ENCODE peak calls at places on chromosome 15, in eight cellular contexts. One of them, this sample, is unnamed.

GRCh38 chr15:69801132-69801531 is 296.6 kb downstream of the TLE3 start:
- DNase-seq in activated T-cell treated with anti-CD3 and anti-CD28 coated beads for 48 hours: no peak
- DNase-seq in cardiac fibroblast: no peak
- DNase-seq in activated naive CD8-positive, alpha-beta T cell treated with anti-CD3 and anti-CD28 coated beads for 36 hours: no peak
- DNase-seq in ELR: no peak
- DNase-seq in mammary epithelial cell: no peak
- DNase-seq in amniotic stem cell: no peak
- DNase-seq in heart left ventricle: no peak
- DNase-seq in this sample: no peak

GRCh38 chr15:66842710-66843441 is 140.8 kb downstream of the SMAD6 start:
- DNase-seq in cardiac fibroblast: peak; percentile 86
- DNase-seq in amniotic stem cell: peak; percentile 17
- DNase-seq in heart left ventricle: peak; percentile 88
- DNase-seq in activated T-cell treated with anti-CD3 and anti-CD28 coated beads for 48 hours: no peak
- DNase-seq in ELR: peak; percentile 77
- DNase-seq in activated naive CD8-positive, alpha-beta T cell treated with anti-CD3 and anti-CD28 coated beads for 36 hours: no peak
- DNase-seq in mammary epithelial cell: no peak
- DNase-seq in this sample: peak; percentile 53

GRCh38 chr15:41999290-42000285 is 21.3 kb downstream of the PLA2G4E start:
- DNase-seq in amniotic stem cell: no peak
- DNase-seq in mammary epithelial cell: no peak
- DNase-seq in activated naive CD8-positive, alpha-beta T cell treated with anti-CD3 and anti-CD28 coated beads for 36 hours: no peak
- DNase-seq in ELR: no peak
- DNase-seq in heart left ventricle: no peak
- DNase-seq in cardiac fibroblast: no peak
- DNase-seq in activated T-cell treated with anti-CD3 and anti-CD28 coated beads for 48 hours: no peak
- DNase-seq in this sample: no peak

GRCh38 chr15:49313650-49314049 is 109.4 kb upstream of the FGF7 start:
- DNase-seq in activated T-cell treated with anti-CD3 and anti-CD28 coated beads for 48 hours: no peak
- DNase-seq in activated naive CD8-positive, alpha-beta T cell treated with anti-CD3 and anti-CD28 coated beads for 36 hours: no peak
- DNase-seq in cardiac fibroblast: peak; percentile 70
- DNase-seq in mammary epithelial cell: peak; percentile 60
- DNase-seq in amniotic stem cell: peak; percentile 10
- DNase-seq in ELR: peak; percentile 67
- DNase-seq in heart left ventricle: no peak
- DNase-seq in this sample: peak; percentile 64

GRCh38 chr15:38899300-38899699 is 334.7 kb upstream of the RASGRP1 start:
- DNase-seq in ELR: peak; percentile 51
- DNase-seq in amniotic stem cell: no peak
- DNase-seq in heart left ventricle: no peak
- DNase-seq in activated naive CD8-positive, alpha-beta T cell treated with anti-CD3 and anti-CD28 coated beads for 36 hours: no peak
- DNase-seq in activated T-cell treated with anti-CD3 and anti-CD28 coated beads for 48 hours: no peak
- DNase-seq in cardiac fibroblast: peak; percentile 54
- DNase-seq in mammary epithelial cell: peak; percentile 80
- DNase-seq in this sample: no peak

GRCh38 chr15:67173015-67173414 is 81.4 kb downstream of the AAGAB start:
- DNase-seq in cardiac fibroblast: no peak
- DNase-seq in ELR: no peak
- DNase-seq in mammary epithelial cell: no peak
- DNase-seq in activated T-cell treated with anti-CD3 and anti-CD28 coated beads for 48 hours: no peak
- DNase-seq in heart left ventricle: no peak
- DNase-seq in activated naive CD8-positive, alpha-beta T cell treated with anti-CD3 and anti-CD28 coated beads for 36 hours: no peak
- DNase-seq in amniotic stem cell: no peak
- DNase-seq in this sample: no peak

GRCh38 chr15:99442268-99442897 is 123.4 kb upstream of the MEF2A start:
- DNase-seq in cardiac fibroblast: peak; percentile 97
- DNase-seq in amniotic stem cell: peak; percentile 82
- DNase-seq in heart left ventricle: peak; percentile 89
- DNase-seq in activated T-cell treated with anti-CD3 and anti-CD28 coated beads for 48 hours: no peak
- DNase-seq in activated naive CD8-positive, alpha-beta T cell treated with anti-CD3 and anti-CD28 coated beads for 36 hours: no peak
- DNase-seq in ELR: peak; percentile 66
- DNase-seq in mammary epithelial cell: peak; percentile 71
- DNase-seq in this sample: peak; percentile 97

GRCh38 chr15:35218215-35218614 is 133.1 kb upstream of the NANOGP8 start:
- DNase-seq in heart left ventricle: no peak
- DNase-seq in activated naive CD8-positive, alpha-beta T cell treated with anti-CD3 and anti-CD28 coated beads for 36 hours: no peak
- DNase-seq in ELR: no peak
- DNase-seq in cardiac fibroblast: no peak
- DNase-seq in mammary epithelial cell: no peak
- DNase-seq in amniotic stem cell: no peak
- DNase-seq in activated T-cell treated with anti-CD3 and anti-CD28 coated beads for 48 hours: no peak
- DNase-seq in this sample: no peak

GRCh38 chr15:92375057-92375456 is 18.6 kb upstream of the ST8SIA2 start:
- DNase-seq in cardiac fibroblast: no peak
- DNase-seq in heart left ventricle: no peak
- DNase-seq in mammary epithelial cell: peak; percentile 37
- DNase-seq in activated naive CD8-positive, alpha-beta T cell treated with anti-CD3 and anti-CD28 coated beads for 36 hours: no peak
- DNase-seq in activated T-cell treated with anti-CD3 and anti-CD28 coated beads for 48 hours: no peak
- DNase-seq in ELR: no peak
- DNase-seq in amniotic stem cell: no peak
- DNase-seq in this sample: no peak

GRCh38 chr15:22241451-22241850 is 161.1 kb downstream of the OR4M2 start:
- DNase-seq in activated T-cell treated with anti-CD3 and anti-CD28 coated beads for 48 hours: no peak
- DNase-seq in mammary epithelial cell: no peak
- DNase-seq in amniotic stem cell: no peak
- DNase-seq in cardiac fibroblast: no peak
- DNase-seq in activated naive CD8-positive, alpha-beta T cell treated with anti-CD3 and anti-CD28 coated beads for 36 hours: no peak
- DNase-seq in ELR: no peak
- DNase-seq in heart left ventricle: no peak
- DNase-seq in this sample: no peak

GRCh38 chr15:26892678-26893077 is 25.8 kb downstream of the GABRA5 start:
- DNase-seq in cardiac fibroblast: no peak
- DNase-seq in activated T-cell treated with anti-CD3 and anti-CD28 coated beads for 48 hours: no peak
- DNase-seq in ELR: no peak
- DNase-seq in activated naive CD8-positive, alpha-beta T cell treated with anti-CD3 and anti-CD28 coated beads for 36 hours: no peak
- DNase-seq in mammary epithelial cell: no peak
- DNase-seq in amniotic stem cell: no peak
- DNase-seq in heart left ventricle: no peak
- DNase-seq in this sample: no peak

GRCh38 chr15:99343836-99344551 is 92.7 kb downstream of the LRRC28 start:
- DNase-seq in amniotic stem cell: no peak
- DNase-seq in cardiac fibroblast: peak; percentile 26
- DNase-seq in mammary epithelial cell: no peak
- DNase-seq in ELR: no peak
- DNase-seq in activated T-cell treated with anti-CD3 and anti-CD28 coated beads for 48 hours: peak; percentile 15
- DNase-seq in heart left ventricle: peak; percentile 50
- DNase-seq in activated naive CD8-positive, alpha-beta T cell treated with anti-CD3 and anti-CD28 coated beads for 36 hours: peak; percentile 32
- DNase-seq in this sample: no peak

GRCh38 chr15:48149858-48150257 is 28.2 kb downstream of the MYEF2 start:
- DNase-seq in ELR: peak; percentile 91
- DNase-seq in cardiac fibroblast: peak; percentile 46
- DNase-seq in activated naive CD8-positive, alpha-beta T cell treated with anti-CD3 and anti-CD28 coated beads for 36 hours: no peak
- DNase-seq in amniotic stem cell: no peak
- DNase-seq in heart left ventricle: no peak
- DNase-seq in activated T-cell treated with anti-CD3 and anti-CD28 coated beads for 48 hours: no peak
- DNase-seq in mammary epithelial cell: peak; percentile 47
- DNase-seq in this sample: peak; percentile 34

GRCh38 chr15:63283126-63283525 is 5.7 kb downstream of the APH1B start:
- DNase-seq in cardiac fibroblast: no peak
- DNase-seq in heart left ventricle: peak; percentile 42
- DNase-seq in activated naive CD8-positive, alpha-beta T cell treated with anti-CD3 and anti-CD28 coated beads for 36 hours: no peak
- DNase-seq in activated T-cell treated with anti-CD3 and anti-CD28 coated beads for 48 hours: no peak
- DNase-seq in mammary epithelial cell: no peak
- DNase-seq in ELR: no peak
- DNase-seq in amniotic stem cell: no peak
- DNase-seq in this sample: no peak

GRCh38 chr15:51620647-51621046 is 1.9 kb downstream of the DMXL2 start:
- DNase-seq in amniotic stem cell: no peak
- DNase-seq in activated naive CD8-positive, alpha-beta T cell treated with anti-CD3 and anti-CD28 coated beads for 36 hours: no peak
- DNase-seq in heart left ventricle: no peak
- DNase-seq in ELR: no peak
- DNase-seq in activated T-cell treated with anti-CD3 and anti-CD28 coated beads for 48 hours: no peak
- DNase-seq in mammary epithelial cell: no peak
- DNase-seq in cardiac fibroblast: no peak
- DNase-seq in this sample: no peak

GRCh38 chr15:84811151-84811550 is 6.0 kb upstream of the ALPK3 start:
- DNase-seq in cardiac fibroblast: no peak
- DNase-seq in mammary epithelial cell: no peak
- DNase-seq in heart left ventricle: no peak
- DNase-seq in activated T-cell treated with anti-CD3 and anti-CD28 coated beads for 48 hours: no peak
- DNase-seq in activated naive CD8-positive, alpha-beta T cell treated with anti-CD3 and anti-CD28 coated beads for 36 hours: no peak
- DNase-seq in amniotic stem cell: no peak
- DNase-seq in ELR: no peak
- DNase-seq in this sample: no peak

GRCh38 chr15:75178171-75178937 is 23.3 kb upstream of the C15orf39 start:
- DNase-seq in ELR: no peak
- DNase-seq in mammary epithelial cell: no peak
- DNase-seq in heart left ventricle: peak; percentile 58
- DNase-seq in activated naive CD8-positive, alpha-beta T cell treated with anti-CD3 and anti-CD28 coated beads for 36 hours: peak; percentile 14
- DNase-seq in activated T-cell treated with anti-CD3 and anti-CD28 coated beads for 48 hours: no peak
- DNase-seq in amniotic stem cell: no peak
- DNase-seq in cardiac fibroblast: no peak
- DNase-seq in this sample: no peak

GRCh38 chr15:69497076-69497475 is 44.5 kb downstream of the RPLP1 start:
- DNase-seq in cardiac fibroblast: no peak
- DNase-seq in ELR: no peak
- DNase-seq in mammary epithelial cell: no peak
- DNase-seq in amniotic stem cell: no peak
- DNase-seq in heart left ventricle: no peak
- DNase-seq in activated naive CD8-positive, alpha-beta T cell treated with anti-CD3 and anti-CD28 coated beads for 36 hours: no peak
- DNase-seq in activated T-cell treated with anti-CD3 and anti-CD28 coated beads for 48 hours: no peak
- DNase-seq in this sample: no peak

GRCh38 chr15:93073465-93073952 is 15.5 kb downstream of the RGMA start:
- DNase-seq in cardiac fibroblast: no peak
- DNase-seq in ELR: no peak
- DNase-seq in heart left ventricle: no peak
- DNase-seq in activated T-cell treated with anti-CD3 and anti-CD28 coated beads for 48 hours: no peak
- DNase-seq in mammary epithelial cell: no peak
- DNase-seq in activated naive CD8-positive, alpha-beta T cell treated with anti-CD3 and anti-CD28 coated beads for 36 hours: no peak
- DNase-seq in amniotic stem cell: no peak
- DNase-seq in this sample: no peak

GRCh38 chr15:68646156-68646555 is 67.4 kb downstream of the CORO2B start:
- DNase-seq in activated T-cell treated with anti-CD3 and anti-CD28 coated beads for 48 hours: no peak
- DNase-seq in mammary epithelial cell: no peak
- DNase-seq in heart left ventricle: no peak
- DNase-seq in activated naive CD8-positive, alpha-beta T cell treated with anti-CD3 and anti-CD28 coated beads for 36 hours: no peak
- DNase-seq in ELR: no peak
- DNase-seq in cardiac fibroblast: no peak
- DNase-seq in amniotic stem cell: no peak
- DNase-seq in this sample: no peak

GRCh38 chr15:80550910-80551265 is 144.2 kb upstream of the ABHD17C start:
- DNase-seq in activated naive CD8-positive, alpha-beta T cell treated with anti-CD3 and anti-CD28 coated beads for 36 hours: no peak
- DNase-seq in mammary epithelial cell: peak; percentile 17
- DNase-seq in ELR: peak; percentile 56
- DNase-seq in cardiac fibroblast: peak; percentile 64
- DNase-seq in amniotic stem cell: no peak
- DNase-seq in activated T-cell treated with anti-CD3 and anti-CD28 coated beads for 48 hours: no peak
- DNase-seq in heart left ventricle: no peak
- DNase-seq in this sample: peak; percentile 9

GRCh38 chr15:32774022-32774421 is 56.2 kb downstream of the GREM1 start:
- DNase-seq in mammary epithelial cell: peak; percentile 13
- DNase-seq in ELR: peak; percentile 98
- DNase-seq in amniotic stem cell: peak; percentile 36
- DNase-seq in activated naive CD8-positive, alpha-beta T cell treated with anti-CD3 and anti-CD28 coated beads for 36 hours: no peak
- DNase-seq in heart left ventricle: no peak
- DNase-seq in activated T-cell treated with anti-CD3 and anti-CD28 coated beads for 48 hours: no peak
- DNase-seq in cardiac fibroblast: peak; percentile 54
- DNase-seq in this sample: peak; percentile 49

GRCh38 chr15:69593981-69594966 is 141.7 kb downstream of the RPLP1 start:
- DNase-seq in cardiac fibroblast: peak; percentile 56
- DNase-seq in heart left ventricle: peak; percentile 53
- DNase-seq in mammary epithelial cell: peak; percentile 50
- DNase-seq in ELR: no peak
- DNase-seq in activated T-cell treated with anti-CD3 and anti-CD28 coated beads for 48 hours: no peak
- DNase-seq in amniotic stem cell: no peak
- DNase-seq in activated naive CD8-positive, alpha-beta T cell treated with anti-CD3 and anti-CD28 coated beads for 36 hours: no peak
- DNase-seq in this sample: peak; percentile 80

GRCh38 chr15:81001180-81002003 is 669 bp downstream of the TLNRD1 start:
- DNase-seq in activated naive CD8-positive, alpha-beta T cell treated with anti-CD3 and anti-CD28 coated beads for 36 hours: peak; percentile 62
- DNase-seq in cardiac fibroblast: peak; percentile 51
- DNase-seq in heart left ventricle: peak; percentile 75
- DNase-seq in activated T-cell treated with anti-CD3 and anti-CD28 coated beads for 48 hours: peak; percentile 49
- DNase-seq in mammary epithelial cell: peak; percentile 67
- DNase-seq in ELR: peak; percentile 68
- DNase-seq in amniotic stem cell: no peak
- DNase-seq in this sample: no peak

GRCh38 chr15:63474810-63475316 is 29.5 kb upstream of the USP3 start:
- DNase-seq in mammary epithelial cell: peak; percentile 28
- DNase-seq in ELR: peak; percentile 29
- DNase-seq in heart left ventricle: no peak
- DNase-seq in activated T-cell treated with anti-CD3 and anti-CD28 coated beads for 48 hours: no peak
- DNase-seq in activated naive CD8-positive, alpha-beta T cell treated with anti-CD3 and anti-CD28 coated beads for 36 hours: no peak
- DNase-seq in amniotic stem cell: no peak
- DNase-seq in cardiac fibroblast: no peak
- DNase-seq in this sample: peak; percentile 92

GRCh38 chr15:40091861-40092415 is 16.7 kb downstream of the BMF start:
- DNase-seq in mammary epithelial cell: no peak
- DNase-seq in ELR: no peak
- DNase-seq in amniotic stem cell: no peak
- DNase-seq in activated T-cell treated with anti-CD3 and anti-CD28 coated beads for 48 hours: no peak
- DNase-seq in heart left ventricle: peak; percentile 15
- DNase-seq in activated naive CD8-positive, alpha-beta T cell treated with anti-CD3 and anti-CD28 coated beads for 36 hours: no peak
- DNase-seq in cardiac fibroblast: peak; percentile 72
- DNase-seq in this sample: no peak

GRCh38 chr15:36887214-36888017 is 212.9 kb downstream of the MEIS2 start:
- DNase-seq in ELR: peak; percentile 37
- DNase-seq in cardiac fibroblast: no peak
- DNase-seq in heart left ventricle: no peak
- DNase-seq in amniotic stem cell: no peak
- DNase-seq in mammary epithelial cell: no peak
- DNase-seq in activated T-cell treated with anti-CD3 and anti-CD28 coated beads for 48 hours: no peak
- DNase-seq in activated naive CD8-positive, alpha-beta T cell treated with anti-CD3 and anti-CD28 coated beads for 36 hours: no peak
- DNase-seq in this sample: no peak

This sample was measured in renal cortical epithelial cell.